ENCODE peak calls at places on chromosomes 13 and 19, in five cellular contexts. T, J, Y, E and K are unnamed samples.

GRCh38 chr13:102856603-102857002 is 10.8 kb downstream of the ERCC5 start:
- DNase-seq in Y (no peak), J (no peak), T (peak; percentile 46), E (no peak), K (no peak)

GRCh38 chr13:30026093-30026492 is 175.7 kb upstream of the UBL3 start:
- DNase-seq in T (peak; percentile 86), Y (no peak), J (no peak), E (no peak), K (peak; percentile 90)

GRCh38 chr19:4471400-4472173 is 510 bp upstream of the HDGFL2 start:
- DNase-seq in J (peak; percentile 92), E (peak; percentile 99), T (peak; percentile 100), Y (peak; percentile 99), K (peak; percentile 100)

GRCh38 chr13:112052213-112052612 is 14.7 kb upstream of the SOX1 start:
- DNase-seq in J (peak; percentile 32), T (no peak), E (no peak), Y (no peak), K (no peak)

GRCh38 chr13:60519496-60519895 is 122.5 kb downstream of the TDRD3 start:
- DNase-seq in T (no peak), E (no peak), J (no peak), Y (no peak), K (no peak)

GRCh38 chr19:46890423-46891170 is 29.8 kb downstream of the ARHGAP35 start:
- DNase-seq in J (no peak), Y (no peak), E (peak; percentile 82), T (peak; percentile 84), K (peak; percentile 94)

GRCh38 chr13:42094641-42095040 is 46.2 kb downstream of the DGKH start:
- DNase-seq in Y (no peak), E (no peak), T (no peak), J (no peak), K (no peak)

GRCh38 chr19:1136201-1136600 is 32.4 kb downstream of the GPX4 start:
- DNase-seq in T (no peak), E (no peak), Y (no peak), J (no peak), K (no peak)

GRCh38 chr19:1252221-1252817 is 3.9 kb downstream of the MIDN start:
- DNase-seq in Y (no peak), T (peak; percentile 93), E (peak; percentile 85), J (no peak), K (peak; percentile 99)

GRCh38 chr13:31042084-31042483 is 109.6 kb downstream of the TEX26 start:
- DNase-seq in J (no peak), E (no peak), Y (no peak), T (no peak), K (no peak)

GRCh38 chr13:74136089-74136658 is 2.0 kb upstream of the KLF12 start:
- DNase-seq in J (no peak), E (peak; percentile 58), T (peak; percentile 53), Y (no peak), K (peak; percentile 94)

GRCh38 chr13:83765796-83766195 is 116.5 kb downstream of the SLITRK1 start:
- DNase-seq in Y (no peak), J (no peak), T (no peak), E (no peak), K (no peak)

GRCh38 chr13:88729605-88730004 is 1058.4 kb downstream of the SLITRK5 start:
- DNase-seq in Y (no peak), E (no peak), T (no peak), J (no peak), K (no peak)

GRCh38 chr13:93002071-93002470 is 224.5 kb upstream of the GPC6 start:
- DNase-seq in E (no peak), Y (no peak), T (peak; percentile 25), J (no peak), K (no peak)

GRCh38 chr13:67736646-67737420 is 506.7 kb upstream of the PCDH9 start:
- DNase-seq in T (peak; percentile 89), J (no peak), E (peak; percentile 55), Y (peak; percentile 61), K (no peak)

GRCh38 chr13:32660227-32660626 is 74.0 kb downstream of the PDS5B start:
- DNase-seq in T (no peak), J (no peak), Y (no peak), E (peak; percentile 16), K (no peak)

GRCh38 chr13:113882266-113882627 is 18.4 kb upstream of the GAS6 start:
- DNase-seq in Y (no peak), J (no peak), T (no peak), E (no peak), K (peak; percentile 80)

GRCh38 chr13:30997697-30998547 is 65.5 kb downstream of the TEX26 start:
- DNase-seq in E (no peak), T (no peak), J (no peak), Y (no peak), K (peak; percentile 48)

GRCh38 chr13:51328488-51328887 is 11.0 kb upstream of the SERPINE3 start:
- DNase-seq in Y (peak; percentile 94), T (no peak), J (peak; percentile 76), E (peak; percentile 16), K (no peak)

GRCh38 chr13:52862358-52863206 is 14.1 kb upstream of the PCDH8 start:
- DNase-seq in T (no peak), E (no peak), J (peak; percentile 89), Y (peak; percentile 72), K (no peak)

GRCh38 chr13:105678072-105678471 is 857.4 kb downstream of the EFNB2 start:
- DNase-seq in Y (no peak), T (no peak), J (no peak), E (no peak), K (no peak)

GRCh38 chr19:6126335-6126974 is 9.0 kb upstream of the ACSBG2 start:
- DNase-seq in Y (peak; percentile 50), E (peak; percentile 50), J (no peak), T (peak; percentile 41), K (peak; percentile 73)

GRCh38 chr13:99948411-99948810 is 23.2 kb downstream of the ZIC5 start:
- DNase-seq in Y (no peak), T (no peak), J (no peak), E (no peak), K (no peak)

GRCh38 chr13:99947666-99948065 is 23.9 kb downstream of the ZIC5 start:
- DNase-seq in T (no peak), Y (no peak), J (no peak), E (no peak), K (no peak)

GRCh38 chr13:99941086-99941485 is 30.5 kb downstream of the ZIC5 start:
- DNase-seq in T (no peak), J (no peak), Y (no peak), E (no peak), K (no peak)

GRCh38 chr13:99941911-99942310 is 29.7 kb downstream of the ZIC5 start:
- DNase-seq in J (no peak), Y (no peak), T (no peak), E (no peak), K (no peak)

DNA sequence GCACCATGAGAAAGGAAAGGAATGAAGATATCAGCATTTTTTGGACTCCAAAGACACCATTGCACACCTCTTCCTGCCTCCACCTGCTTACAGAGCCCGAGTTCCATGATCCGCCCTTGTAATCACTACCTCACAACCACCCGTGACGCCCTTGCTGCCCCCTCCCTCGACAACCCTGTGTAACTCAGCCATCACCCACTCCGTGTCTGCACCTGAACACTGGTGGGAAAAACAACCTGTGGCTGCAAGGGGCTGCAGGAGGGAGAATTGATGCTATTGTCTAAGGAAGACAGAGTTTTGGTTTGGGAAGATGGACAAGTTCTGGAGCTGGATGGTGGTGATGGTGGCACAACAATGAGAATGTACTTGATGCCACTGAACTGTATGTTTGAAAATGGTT is 27.0 kb downstream of the ZIC5 start:
- DNase-seq in T (no peak), E (no peak), Y (no peak), J (no peak), K (no peak)
- H3K27me3 ChIP-seq in T (peaks cover 12% of the 10 kb centered on the region), E (peaks cover 17% of the 10 kb centered on the region), Y (no peaks in the 10 kb centered on the region), J (no peaks in the 10 kb centered on the region), K (peaks cover 19% of the 10 kb centered on the region)

DNA sequence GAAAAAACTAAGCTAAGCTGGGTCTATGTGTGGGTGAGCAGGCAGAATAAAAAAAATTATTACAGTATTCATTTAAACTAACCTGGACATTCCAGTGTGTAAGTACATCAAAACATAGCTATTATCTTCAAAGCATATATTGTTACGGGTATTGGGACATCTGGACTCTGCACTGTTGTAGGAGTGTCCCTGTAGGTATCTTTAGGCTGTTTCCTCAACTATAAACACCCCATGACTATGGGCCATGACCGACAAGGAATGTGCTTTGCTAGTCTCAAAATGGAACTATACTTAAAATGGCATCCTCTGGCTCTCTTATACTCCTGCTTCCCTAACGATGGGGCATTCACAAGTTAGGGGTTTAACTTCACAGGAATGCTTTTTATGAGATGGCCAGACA is 3.4 kb downstream of the SCGB2B2 start:
- DNase-seq in E (peak; percentile 33), T (no peak), Y (no peak), J (no peak), K (no peak)
- H2AFZ ChIP-seq in E (no peak overlapping the region), T (no peak overlapping the region), Y (no peak overlapping the region), J (no peak overlapping the region), K (no peak overlapping the region)

GRCh38 chr13:35518337-35518736 is 41.8 kb upstream of the MAB21L1 start:
- DNase-seq in E (no peak), T (no peak), Y (no peak), J (no peak), K (peak; percentile 46)

GRCh38 chr13:35512271-35512920 is 35.9 kb upstream of the MAB21L1 start:
- DNase-seq in Y (no peak), E (peak; percentile 38), T (peak; percentile 99), J (no peak), K (peak; percentile 83)

GRCh38 chr13:35514166-35514565 is 37.7 kb upstream of the MAB21L1 start:
- DNase-seq in Y (no peak), E (no peak), J (no peak), T (no peak), K (no peak)

DNA sequence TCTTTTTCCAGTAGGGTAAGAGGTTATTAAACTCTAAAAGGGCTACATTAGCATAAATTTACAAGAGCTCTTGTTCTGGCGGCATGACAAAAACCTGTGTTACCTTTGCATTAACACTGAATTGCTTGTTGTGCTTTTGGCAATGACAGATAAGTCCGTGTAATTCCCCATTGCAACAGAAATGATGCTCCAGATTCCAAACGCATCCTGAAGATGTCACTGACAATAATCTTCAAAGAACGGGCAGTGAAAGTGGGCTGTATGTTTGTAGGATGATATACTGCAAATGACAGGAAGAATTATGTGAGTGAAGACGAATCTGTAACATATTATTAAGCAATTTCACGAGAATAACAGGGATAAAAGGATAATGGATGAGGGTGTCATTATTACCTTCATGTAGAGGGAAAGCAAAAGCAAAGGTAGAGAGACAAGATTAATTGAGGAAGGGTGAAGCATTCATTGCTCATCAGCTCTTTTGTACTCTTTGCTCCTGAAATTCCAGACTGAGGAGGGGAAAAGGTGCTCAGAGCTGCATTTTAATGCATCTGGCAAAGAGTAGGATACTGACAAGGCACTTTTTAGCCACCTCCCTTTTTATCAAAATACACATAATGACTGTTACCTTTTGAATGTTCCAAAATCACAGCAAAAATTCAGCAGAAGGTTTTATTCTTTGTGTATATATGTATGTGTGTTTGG is 38.5 kb upstream of the MAB21L1 start:
- DNase-seq in Y (no peak), T (no peak), J (no peak), E (no peak), K (no peak)
- TF ChIP-seq CTCF in Y (no peak), T (no peak), J (no peak), E (no peak), K (no peak)

DNA sequence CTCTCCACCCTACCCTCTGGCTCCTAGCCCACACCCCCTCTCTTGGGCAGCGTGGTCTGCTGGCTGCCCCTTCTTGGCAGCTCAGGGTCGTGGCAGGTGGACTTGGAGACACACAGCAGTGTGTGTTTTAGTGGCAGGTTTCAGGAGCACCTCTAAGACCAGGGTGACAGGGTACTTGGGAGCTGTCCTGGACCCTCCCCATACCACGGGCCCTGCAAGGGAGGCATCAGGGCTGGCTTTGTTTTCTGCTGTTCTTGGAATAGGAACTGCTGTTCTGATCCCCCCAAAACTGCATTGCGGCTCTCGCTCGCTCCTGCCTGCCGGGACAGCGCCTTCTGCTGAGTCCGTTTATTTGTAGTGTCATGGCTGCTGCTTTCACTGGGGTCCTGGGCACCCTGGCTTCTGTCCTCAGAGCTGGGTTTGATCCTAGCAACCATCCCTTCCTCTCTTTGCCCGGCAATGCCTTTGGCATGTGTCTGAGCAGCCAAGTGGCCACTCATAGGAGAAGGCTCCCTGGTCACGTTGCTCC is 12.2 kb downstream of the COMP start:
- DNase-seq in J (no peak), E (no peak), Y (no peak), T (no peak), K (peak; percentile 89)
- H3K27me3 ChIP-seq in J (peaks cover 78% of the 10 kb centered on the region), E (peaks cover 11% of the 10 kb centered on the region), Y (peaks cover 54% of the 10 kb centered on the region), T (peaks cover 6% of the 10 kb centered on the region), K (no peaks in the 10 kb centered on the region)